ENCODE peak calls at places on chromosomes 2 and 18, in eight cellular contexts. K, N, L, C, R, Z, D and O are unnamed samples.

GRCh38 chr18:70762812-70763211 is 474.0 kb downstream of the SOCS6 start:
- DNase-seq in K (no peak), N (no peak), L (no peak), C (no peak), R (no peak), Z (no peak), D (no peak), O (no peak)

GRCh38 chr2:44479127-44479887 is 117.6 kb downstream of the CAMKMT start:
- DNase-seq in K (no peak), N (peak), L (peak), C (peak), R (peak), Z (peak), D (peak), O (peak)

GRCh38 chr2:34104601-34105000 is 505.5 kb upstream of the FAM98A start:
- DNase-seq in K (no peak), N (no peak), L (no peak), C (no peak), R (no peak), Z (peak), D (no peak), O (no peak)

GRCh38 chr2:26612522-26613240 is 28.5 kb downstream of the CIB4 start:
- DNase-seq in K (no peak), N (no peak), L (no peak), C (no peak), R (no peak), Z (no peak), D (peak), O (no peak)

GRCh38 chr2:140873915-140874531 is 1256.8 kb downstream of the LRP1B start:
- DNase-seq in K (no peak), N (no peak), L (no peak), C (no peak), R (no peak), Z (no peak), D (no peak), O (no peak)

GRCh38 chr2:104690255-104690999 is 163.5 kb upstream of the POU3F3 start:
- DNase-seq in K (no peak), N (no peak), L (no peak), C (no peak), R (no peak), Z (no peak), D (no peak), O (no peak)

GRCh38 chr2:199543606-199544172 is 86.0 kb upstream of the SATB2 start:
- DNase-seq in K (no peak), N (no peak), L (no peak), C (no peak), R (no peak), Z (no peak), D (no peak), O (no peak)

GRCh38 chr2:194566907-194567660 is 1089.9 kb upstream of the SLC39A10 start:
- DNase-seq in K (no peak), N (peak), L (no peak), C (no peak), R (no peak), Z (no peak), D (no peak), O (no peak)

GRCh38 chr2:112627060-112628040 is 18.4 kb upstream of the SLC20A1 start:
- DNase-seq in K (no peak), N (no peak), L (no peak), C (no peak), R (peak), Z (peak), D (no peak), O (no peak)

GRCh38 chr2:40546792-40547191 is 94.9 kb upstream of the SLC8A1 start:
- DNase-seq in K (no peak), N (no peak), L (no peak), C (no peak), R (no peak), Z (no peak), D (no peak), O (no peak)

GRCh38 chr2:155169317-155169716 is 470.8 kb downstream of the KCNJ3 start:
- DNase-seq in K (no peak), N (no peak), L (no peak), C (no peak), R (no peak), Z (no peak), D (no peak), O (no peak)

GRCh38 chr2:168698959-168699358 is 103.5 kb upstream of the NOSTRIN start:
- DNase-seq in K (no peak), N (no peak), L (no peak), C (no peak), R (no peak), Z (no peak), D (no peak), O (no peak)

GRCh38 chr2:198168651-198169050 is 364.3 kb downstream of the PLCL1 start:
- DNase-seq in K (no peak), N (no peak), L (no peak), C (no peak), R (no peak), Z (no peak), D (no peak), O (no peak)

GRCh38 chr2:232981356-232981755 is 31.7 kb downstream of the NGEF start:
- DNase-seq in K (no peak), N (no peak), L (no peak), C (no peak), R (no peak), Z (no peak), D (no peak), O (no peak)

GRCh38 chr18:68679531-68679930 is 35.4 kb downstream of the TMX3 start:
- DNase-seq in K (no peak), N (no peak), L (no peak), C (no peak), R (no peak), Z (no peak), D (no peak), O (no peak)

GRCh38 chr2:15363142-15363541 is 198.0 kb downstream of the NBAS start:
- DNase-seq in K (no peak), N (no peak), L (no peak), C (peak), R (no peak), Z (no peak), D (no peak), O (no peak)

GRCh38 chr2:106096446-106097369 is 97.4 kb downstream of the UXS1 start:
- DNase-seq in K (no peak), N (no peak), L (no peak), C (no peak), R (no peak), Z (no peak), D (no peak), O (no peak)

GRCh38 chr2:109615637-109616144 is 1.5 kb downstream of the SOWAHC start:
- DNase-seq in K (peak), N (no peak), L (no peak), C (peak), R (no peak), Z (no peak), D (no peak), O (no peak)

GRCh38 chr18:36890598-36890997 is 61.7 kb downstream of the KIAA1328 start:
- DNase-seq in K (no peak), N (no peak), L (no peak), C (no peak), R (no peak), Z (no peak), D (no peak), O (no peak)

GRCh38 chr18:49015886-49016647 is 65.3 kb upstream of the SMAD7 start:
- DNase-seq in K (peak), N (no peak), L (no peak), C (no peak), R (no peak), Z (no peak), D (no peak), O (no peak)

GRCh38 chr2:102451968-102452367 is 21.1 kb upstream of the SLC9A4 start:
- DNase-seq in K (no peak), N (no peak), L (no peak), C (no peak), R (no peak), Z (no peak), D (no peak), O (no peak)

GRCh38 chr2:179579744-179580143 is 281.7 kb downstream of the ZNF385B start:
- DNase-seq in K (no peak), N (no peak), L (no peak), C (peak), R (no peak), Z (no peak), D (no peak), O (no peak)

GRCh38 chr2:26033270-26033768 is 565 bp upstream of the RAB10 start:
- DNase-seq in K (peak), N (no peak), L (peak), C (peak), R (peak), Z (peak), D (no peak), O (no peak)

GRCh38 chr2:39805936-39806608 is 27.0 kb upstream of the THUMPD2 start:
- DNase-seq in K (no peak), N (no peak), L (no peak), C (no peak), R (no peak), Z (no peak), D (no peak), O (no peak)

GRCh38 chr2:133985563-133985962 is 268.3 kb upstream of the MGAT5 start:
- DNase-seq in K (no peak), N (no peak), L (no peak), C (no peak), R (no peak), Z (no peak), D (no peak), O (no peak)

GRCh38 chr2:64952896-64953482 is 36.2 kb upstream of the SLC1A4 start:
- DNase-seq in K (no peak), N (no peak), L (no peak), C (no peak), R (no peak), Z (peak), D (no peak), O (no peak)

GRCh38 chr2:238555786-238556542 is 129.2 kb downstream of the ASB1 start:
- DNase-seq in K (no peak), N (no peak), L (no peak), C (no peak), R (no peak), Z (no peak), D (no peak), O (no peak)

GRCh38 chr2:57886196-57886786 is 160.3 kb upstream of the VRK2 start:
- DNase-seq in K (no peak), N (no peak), L (no peak), C (no peak), R (no peak), Z (no peak), D (peak), O (no peak)

GRCh38 chr2:83826601-83827000 is 632.5 kb downstream of the SUCLG1 start:
- DNase-seq in K (no peak), N (no peak), L (no peak), C (no peak), R (no peak), Z (no peak), D (no peak), O (no peak)

GRCh38 chr2:235709124-235709813 is 215.4 kb downstream of the AGAP1 start:
- DNase-seq in K (no peak), N (no peak), L (peak), C (peak), R (no peak), Z (no peak), D (no peak), O (no peak)

GRCh38 chr2:188746727-188747126 is 227.4 kb upstream of the COL3A1 start:
- DNase-seq in K (no peak), N (no peak), L (no peak), C (no peak), R (no peak), Z (peak), D (no peak), O (no peak)

GRCh38 chr18:77820472-77820871 is 570.8 kb downstream of the GALR1 start:
- DNase-seq in K (no peak), N (no peak), L (no peak), C (no peak), R (no peak), Z (no peak), D (no peak), O (no peak)

GRCh38 chr18:77811510-77811909 is 561.9 kb downstream of the GALR1 start:
- DNase-seq in K (no peak), N (no peak), L (no peak), C (no peak), R (no peak), Z (no peak), D (no peak), O (no peak)

GRCh38 chr18:77818328-77818727 is 568.7 kb downstream of the GALR1 start:
- DNase-seq in K (no peak), N (no peak), L (no peak), C (no peak), R (no peak), Z (no peak), D (no peak), O (no peak)

DNA sequence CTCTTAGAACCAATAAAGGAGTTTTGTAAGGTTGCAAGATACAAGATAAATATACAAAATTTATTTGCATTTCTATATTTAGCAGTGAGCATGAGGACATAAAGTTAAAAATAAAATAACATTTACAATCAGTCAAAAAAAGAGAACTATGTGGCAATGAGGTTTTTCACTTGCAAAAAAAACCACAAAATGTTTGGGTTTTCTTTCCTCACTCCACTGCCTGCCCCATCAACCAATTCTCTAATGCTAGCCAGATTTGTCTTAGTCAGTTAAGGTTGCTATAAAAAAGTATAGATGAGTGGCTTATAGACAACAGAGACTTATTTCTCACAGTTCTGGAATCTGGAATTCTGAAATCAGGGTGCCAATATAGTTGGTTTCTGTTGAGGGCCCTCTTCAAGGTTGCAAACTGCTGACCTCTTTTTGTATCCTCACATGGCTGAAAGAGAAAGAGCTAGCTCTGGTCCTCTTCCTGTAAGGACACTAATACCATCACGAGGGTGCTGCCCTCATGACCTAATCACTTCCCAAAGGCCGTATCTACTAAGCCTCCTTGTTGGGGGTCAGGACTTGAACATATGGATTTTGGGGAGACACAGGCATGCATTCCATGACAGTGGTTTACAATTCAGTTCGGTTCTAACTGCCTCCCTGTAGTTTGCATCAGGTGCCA is 566.2 kb downstream of the GALR1 start:
- DNase-seq in K (no peak), N (no peak), L (no peak), C (no peak), R (no peak), Z (no peak), D (no peak), O (no peak)
- H3K9ac ChIP-seq in K (no peak), N (no peak), L (no peak), C (no peak), R (no peak), Z (no peak), D (no peak), O (no peak)

GRCh38 chr2:190334479-190335224 is 8.7 kb upstream of the INPP1 start:
- DNase-seq in K (no peak), N (no peak), L (no peak), C (peak), R (peak), Z (peak), D (no peak), O (no peak)
- TF ChIP-seq POLR2AphosphoS5 in K (no peak), N (no peak), L (no peak), C (peak), R (peak), Z (peak), D (no peak), O (no peak)

GRCh38 chr2:100742884-100743283 is 77.1 kb upstream of the NPAS2 start:
- DNase-seq in K (no peak), N (no peak), L (no peak), C (peak), R (no peak), Z (no peak), D (peak), O (peak)
- H3K27ac ChIP-seq in K (no peak), N (no peak), L (no peak), C (no peak), R (no peak), Z (no peak), D (peak), O (peak)

GRCh38 chr2:1541812-1542211 is 128.5 kb downstream of the TPO start:
- DNase-seq in K (no peak), N (no peak), L (no peak), C (no peak), R (no peak), Z (no peak), D (peak), O (no peak)

GRCh38 chr2:1539973-1540372 is 126.7 kb downstream of the TPO start:
- DNase-seq in K (peak), N (no peak), L (no peak), C (no peak), R (no peak), Z (no peak), D (no peak), O (no peak)

GRCh38 chr2:1540481-1540880 is 127.2 kb downstream of the TPO start:
- DNase-seq in K (peak), N (no peak), L (no peak), C (no peak), R (no peak), Z (no peak), D (no peak), O (no peak)

GRCh38 chr2:1538663-1539062 is 125.4 kb downstream of the TPO start:
- DNase-seq in K (no peak), N (no peak), L (peak), C (peak), R (no peak), Z (no peak), D (peak), O (no peak)

DNA sequence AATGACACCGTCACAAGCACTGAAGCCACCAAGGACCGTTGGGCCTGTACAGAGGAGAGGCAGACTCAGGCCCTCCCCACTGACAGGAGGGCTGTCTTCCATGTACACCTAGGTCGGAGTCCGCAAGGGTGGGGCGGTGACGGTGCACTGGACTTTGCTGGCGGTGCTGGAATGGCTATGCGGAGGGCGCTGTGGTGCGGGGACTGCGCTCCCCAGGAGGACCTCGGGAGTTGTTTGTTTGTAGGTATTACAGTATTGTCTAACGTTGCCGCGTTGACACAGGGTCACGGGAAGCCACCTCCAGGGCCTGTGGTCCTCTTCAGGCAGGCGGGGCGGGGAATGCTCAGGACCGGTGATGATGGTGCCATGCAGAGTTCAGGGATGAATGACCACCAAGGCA is 126.2 kb downstream of the TPO start:
- DNase-seq in K (no peak), N (no peak), L (no peak), C (no peak), R (no peak), Z (no peak), D (no peak), O (no peak)
- H3K9ac ChIP-seq in K (no peak), N (no peak), L (no peak), C (no peak), R (no peak), Z (no peak), D (no peak), O (no peak)

GRCh38 chr2:10934308-10934978 is 22.7 kb downstream of the KCNF1 start:
- DNase-seq in K (no peak), N (no peak), L (no peak), C (peak), R (no peak), Z (no peak), D (peak), O (no peak)

GRCh38 chr2:10930731-10931516 is 19.2 kb downstream of the KCNF1 start:
- DNase-seq in K (no peak), N (no peak), L (no peak), C (no peak), R (no peak), Z (no peak), D (no peak), O (no peak)

GRCh38 chr2:10933700-10934225 is 22.0 kb downstream of the KCNF1 start:
- DNase-seq in K (no peak), N (no peak), L (no peak), C (no peak), R (no peak), Z (no peak), D (no peak), O (no peak)

GRCh38 chr2:10931710-10932255 is 20.0 kb downstream of the KCNF1 start:
- DNase-seq in K (no peak), N (no peak), L (no peak), C (no peak), R (no peak), Z (peak), D (no peak), O (no peak)

GRCh38 chr2:10932345-10933151 is 20.8 kb downstream of the KCNF1 start:
- DNase-seq in K (no peak), N (no peak), L (no peak), C (no peak), R (no peak), Z (peak), D (peak), O (no peak)
- TF ChIP-seq POLR2AphosphoS5 in K (no peak), N (no peak), L (no peak), C (no peak), R (no peak), Z (no peak), D (no peak), O (no peak)

GRCh38 chr2:100425107-100425506 is 7.6 kb upstream of the CHST10 start:
- DNase-seq in K (no peak), N (no peak), L (no peak), C (no peak), R (no peak), Z (no peak), D (no peak), O (no peak)
- H3K27ac ChIP-seq in K (no peak), N (no peak), L (no peak), C (no peak), R (no peak), Z (no peak), D (no peak), O (no peak)

GRCh38 chr2:176582990-176583481 is 313.8 kb downstream of the MTX2 start:
- DNase-seq in K (no peak), N (no peak), L (peak), C (peak), R (peak), Z (peak), D (no peak), O (no peak)
- H3K9ac ChIP-seq in K (no peak), N (no peak), L (no peak), C (no peak), R (no peak), Z (peak), D (peak), O (no peak)